ENCODE peak calls at places on chromosome 13, in nine cellular contexts. One of them, this sample, is unnamed.

GRCh38 chr13:110132178-110132975 is 174.6 kb downstream of the COL4A1 start:
- DNase-seq in activated B cell treated with CpG ODN at 0.5 μM for 24 hours: no peak
- DNase-seq in adrenal gland: no peak
- DNase-seq in WTC11: no peak
- DNase-seq in HCT116: no peak
- DNase-seq in pancreas: no peak
- DNase-seq in neural crest cell: no peak
- DNase-seq in left ventricle myocardium inferior: no peak
- DNase-seq in cardiac muscle cell: peak
- DNase-seq in this sample: no peak

GRCh38 chr13:52002361-52002760 is 8.9 kb downstream of the ATP7B start:
- DNase-seq in activated B cell treated with CpG ODN at 0.5 μM for 24 hours: no peak
- DNase-seq in adrenal gland: no peak
- DNase-seq in WTC11: no peak
- DNase-seq in HCT116: no peak
- DNase-seq in pancreas: no peak
- DNase-seq in neural crest cell: no peak
- DNase-seq in left ventricle myocardium inferior: no peak
- DNase-seq in cardiac muscle cell: no peak
- DNase-seq in this sample: no peak

GRCh38 chr13:114149774-114150740 is 17.6 kb upstream of the RASA3 start:
- DNase-seq in activated B cell treated with CpG ODN at 0.5 μM for 24 hours: no peak
- DNase-seq in adrenal gland: no peak
- DNase-seq in WTC11: no peak
- DNase-seq in HCT116: no peak
- DNase-seq in pancreas: no peak
- DNase-seq in neural crest cell: no peak
- DNase-seq in left ventricle myocardium inferior: no peak
- DNase-seq in cardiac muscle cell: no peak
- DNase-seq in this sample: no peak

GRCh38 chr13:101127741-101128353 is 288.5 kb downstream of the NALCN start:
- DNase-seq in activated B cell treated with CpG ODN at 0.5 μM for 24 hours: no peak
- DNase-seq in adrenal gland: no peak
- DNase-seq in WTC11: no peak
- DNase-seq in HCT116: peak
- DNase-seq in pancreas: no peak
- DNase-seq in neural crest cell: no peak
- DNase-seq in left ventricle myocardium inferior: no peak
- DNase-seq in cardiac muscle cell: peak
- DNase-seq in this sample: no peak

GRCh38 chr13:109687559-109688448 is 98.6 kb downstream of the IRS2 start:
- DNase-seq in activated B cell treated with CpG ODN at 0.5 μM for 24 hours: no peak
- DNase-seq in adrenal gland: no peak
- DNase-seq in WTC11: no peak
- DNase-seq in HCT116: no peak
- DNase-seq in pancreas: no peak
- DNase-seq in neural crest cell: no peak
- DNase-seq in left ventricle myocardium inferior: no peak
- DNase-seq in cardiac muscle cell: no peak
- DNase-seq in this sample: no peak

GRCh38 chr13:110310541-110311491 is 3.7 kb downstream of the COL4A2 start:
- DNase-seq in activated B cell treated with CpG ODN at 0.5 μM for 24 hours: no peak
- DNase-seq in adrenal gland: no peak
- DNase-seq in WTC11: no peak
- DNase-seq in HCT116: no peak
- DNase-seq in pancreas: no peak
- DNase-seq in neural crest cell: no peak
- DNase-seq in left ventricle myocardium inferior: no peak
- DNase-seq in cardiac muscle cell: no peak
- DNase-seq in this sample: no peak

GRCh38 chr13:22993148-22993547 is 187.6 kb upstream of the SGCG start:
- DNase-seq in activated B cell treated with CpG ODN at 0.5 μM for 24 hours: no peak
- DNase-seq in adrenal gland: no peak
- DNase-seq in WTC11: no peak
- DNase-seq in HCT116: no peak
- DNase-seq in pancreas: no peak
- DNase-seq in neural crest cell: no peak
- DNase-seq in left ventricle myocardium inferior: no peak
- DNase-seq in cardiac muscle cell: no peak
- DNase-seq in this sample: no peak

GRCh38 chr13:84831666-84832657 is 949.7 kb upstream of the SLITRK1 start:
- DNase-seq in activated B cell treated with CpG ODN at 0.5 μM for 24 hours: no peak
- DNase-seq in adrenal gland: no peak
- DNase-seq in WTC11: peak
- DNase-seq in HCT116: no peak
- DNase-seq in pancreas: no peak
- DNase-seq in neural crest cell: no peak
- DNase-seq in left ventricle myocardium inferior: no peak
- DNase-seq in cardiac muscle cell: no peak
- DNase-seq in this sample: no peak

GRCh38 chr13:103282571-103283450 is 216.6 kb upstream of the SLC10A2 start:
- DNase-seq in activated B cell treated with CpG ODN at 0.5 μM for 24 hours: no peak
- DNase-seq in adrenal gland: no peak
- DNase-seq in WTC11: no peak
- DNase-seq in HCT116: no peak
- DNase-seq in pancreas: no peak
- DNase-seq in neural crest cell: no peak
- DNase-seq in left ventricle myocardium inferior: no peak
- DNase-seq in cardiac muscle cell: peak
- DNase-seq in this sample: no peak

GRCh38 chr13:37446503-37446902 is 152.1 kb downstream of the POSTN start:
- DNase-seq in activated B cell treated with CpG ODN at 0.5 μM for 24 hours: no peak
- DNase-seq in adrenal gland: no peak
- DNase-seq in WTC11: no peak
- DNase-seq in HCT116: no peak
- DNase-seq in pancreas: no peak
- DNase-seq in neural crest cell: no peak
- DNase-seq in left ventricle myocardium inferior: no peak
- DNase-seq in cardiac muscle cell: peak
- DNase-seq in this sample: no peak

GRCh38 chr13:66716502-66716901 is 513.6 kb downstream of the PCDH9 start:
- DNase-seq in activated B cell treated with CpG ODN at 0.5 μM for 24 hours: no peak
- DNase-seq in adrenal gland: no peak
- DNase-seq in WTC11: no peak
- DNase-seq in HCT116: no peak
- DNase-seq in pancreas: no peak
- DNase-seq in neural crest cell: no peak
- DNase-seq in left ventricle myocardium inferior: no peak
- DNase-seq in cardiac muscle cell: no peak
- DNase-seq in this sample: no peak

DNA sequence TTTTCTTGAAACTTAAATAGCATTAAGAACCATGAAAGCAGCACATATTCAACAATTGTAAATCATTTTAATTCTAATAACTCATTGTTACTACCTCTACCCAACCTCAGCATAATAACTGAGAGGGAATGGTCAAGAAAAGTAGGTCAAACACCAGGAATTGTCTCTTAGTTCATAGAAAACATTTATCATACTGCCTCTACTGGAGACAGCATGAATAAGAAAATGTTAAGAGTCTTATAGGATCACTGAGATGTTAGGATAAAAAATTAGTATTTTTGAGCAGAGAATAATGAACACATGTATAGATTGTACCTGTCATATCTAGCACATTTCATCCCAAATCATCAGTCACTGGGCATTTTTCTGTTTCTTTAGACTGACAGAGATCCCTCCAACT is 515.3 kb downstream of the PCDH9 start:
- DNase-seq in activated B cell treated with CpG ODN at 0.5 μM for 24 hours: no peak
- DNase-seq in adrenal gland: no peak
- DNase-seq in WTC11: no peak
- DNase-seq in HCT116: no peak
- DNase-seq in pancreas: no peak
- DNase-seq in neural crest cell: no peak
- DNase-seq in left ventricle myocardium inferior: no peak
- DNase-seq in cardiac muscle cell: no peak
- DNase-seq in this sample: no peak
- TF ChIP-seq CTCF in activated B cell treated with CpG ODN at 0.5 μM for 24 hours: no peak
- TF ChIP-seq CTCF in adrenal gland: peak
- TF ChIP-seq CTCF in WTC11: no peak
- TF ChIP-seq CTCF in HCT116: peak
- TF ChIP-seq CTCF in pancreas: no peak
- TF ChIP-seq CTCF in neural crest cell: peak
- TF ChIP-seq CTCF in left ventricle myocardium inferior: no peak
- TF ChIP-seq CTCF in cardiac muscle cell: peak
- TF ChIP-seq CTCF in this sample: no peak

DNA sequence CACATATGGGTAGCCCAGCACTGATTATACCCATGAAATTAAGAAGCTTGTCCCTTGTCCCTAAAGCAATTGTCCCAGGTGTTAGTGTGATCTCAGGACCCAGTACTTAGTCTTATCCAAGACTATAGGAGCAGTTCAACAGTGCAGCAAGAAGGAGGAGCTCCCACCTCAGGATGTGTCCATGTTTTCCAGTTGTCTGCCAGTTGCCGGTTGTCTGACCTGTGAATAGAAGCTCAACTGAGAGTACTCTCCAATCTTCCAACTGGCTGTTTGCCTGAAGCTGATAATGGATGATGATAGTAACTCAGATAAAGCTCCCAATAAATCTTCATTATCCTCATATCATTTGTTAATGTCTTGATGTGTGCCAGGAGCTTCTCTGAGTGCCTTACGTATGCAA is 107.2 kb upstream of the HTR2A start:
- DNase-seq in activated B cell treated with CpG ODN at 0.5 μM for 24 hours: no peak
- DNase-seq in adrenal gland: peak
- DNase-seq in WTC11: no peak
- DNase-seq in HCT116: no peak
- DNase-seq in pancreas: no peak
- DNase-seq in neural crest cell: no peak
- DNase-seq in left ventricle myocardium inferior: no peak
- DNase-seq in cardiac muscle cell: peak
- DNase-seq in this sample: no peak
- TF ChIP-seq CTCF in activated B cell treated with CpG ODN at 0.5 μM for 24 hours: no peak
- TF ChIP-seq CTCF in adrenal gland: no peak
- TF ChIP-seq CTCF in WTC11: no peak
- TF ChIP-seq CTCF in HCT116: no peak
- TF ChIP-seq CTCF in pancreas: no peak
- TF ChIP-seq CTCF in neural crest cell: no peak
- TF ChIP-seq CTCF in left ventricle myocardium inferior: no peak
- TF ChIP-seq CTCF in cardiac muscle cell: peak
- TF ChIP-seq CTCF in this sample: no peak

GRCh38 chr13:33280550-33280905 is 5.0 kb downstream of the STARD13 start:
- DNase-seq in activated B cell treated with CpG ODN at 0.5 μM for 24 hours: no peak
- DNase-seq in adrenal gland: no peak
- DNase-seq in WTC11: no peak
- DNase-seq in HCT116: no peak
- DNase-seq in pancreas: no peak
- DNase-seq in neural crest cell: no peak
- DNase-seq in left ventricle myocardium inferior: no peak
- DNase-seq in cardiac muscle cell: no peak
- DNase-seq in this sample: no peak

GRCh38 chr13:33278923-33279322 is 6.6 kb downstream of the STARD13 start:
- DNase-seq in activated B cell treated with CpG ODN at 0.5 μM for 24 hours: no peak
- DNase-seq in adrenal gland: no peak
- DNase-seq in WTC11: no peak
- DNase-seq in HCT116: no peak
- DNase-seq in pancreas: no peak
- DNase-seq in neural crest cell: no peak
- DNase-seq in left ventricle myocardium inferior: no peak
- DNase-seq in cardiac muscle cell: no peak
- DNase-seq in this sample: no peak

GRCh38 chr13:33279414-33279813 is 6.1 kb downstream of the STARD13 start:
- DNase-seq in activated B cell treated with CpG ODN at 0.5 μM for 24 hours: no peak
- DNase-seq in adrenal gland: no peak
- DNase-seq in WTC11: no peak
- DNase-seq in HCT116: no peak
- DNase-seq in pancreas: no peak
- DNase-seq in neural crest cell: no peak
- DNase-seq in left ventricle myocardium inferior: no peak
- DNase-seq in cardiac muscle cell: no peak
- DNase-seq in this sample: peak

GRCh38 chr13:33280923-33281322 is 4.6 kb downstream of the STARD13 start:
- DNase-seq in activated B cell treated with CpG ODN at 0.5 μM for 24 hours: no peak
- DNase-seq in adrenal gland: no peak
- DNase-seq in WTC11: no peak
- DNase-seq in HCT116: no peak
- DNase-seq in pancreas: no peak
- DNase-seq in neural crest cell: no peak
- DNase-seq in left ventricle myocardium inferior: no peak
- DNase-seq in cardiac muscle cell: no peak
- DNase-seq in this sample: no peak

DNA sequence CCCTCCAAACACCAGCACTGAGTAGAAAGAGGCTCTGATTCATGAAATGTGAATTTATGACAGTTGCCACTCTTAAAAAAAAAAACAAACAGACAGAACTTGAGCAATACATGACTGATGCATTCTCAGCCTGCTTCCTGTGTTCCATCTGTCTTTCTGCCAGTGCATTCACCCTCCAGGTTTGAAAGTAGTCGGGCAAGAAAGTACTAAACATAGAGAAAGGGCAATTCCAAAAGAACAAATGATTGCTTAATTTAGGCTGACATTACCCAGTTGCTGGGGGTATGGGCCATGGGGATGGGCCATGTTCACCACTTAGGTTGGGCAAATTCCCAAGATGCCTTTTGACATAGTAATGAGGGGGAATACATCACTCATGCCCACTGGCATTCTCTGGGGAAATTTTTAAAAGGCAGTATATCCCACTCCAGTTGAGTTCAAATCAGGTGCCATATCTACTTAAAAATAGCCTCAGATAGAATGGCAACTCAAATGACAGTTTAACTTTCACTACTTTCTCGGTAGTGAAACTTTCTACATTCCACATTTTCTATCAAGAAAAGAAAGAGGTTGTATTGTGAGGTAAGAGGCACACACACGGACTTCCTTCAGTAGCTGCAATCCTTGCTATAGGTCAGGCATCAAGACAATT is 5.5 kb downstream of the STARD13 start:
- DNase-seq in activated B cell treated with CpG ODN at 0.5 μM for 24 hours: no peak
- DNase-seq in adrenal gland: no peak
- DNase-seq in WTC11: no peak
- DNase-seq in HCT116: no peak
- DNase-seq in pancreas: no peak
- DNase-seq in neural crest cell: no peak
- DNase-seq in left ventricle myocardium inferior: no peak
- DNase-seq in cardiac muscle cell: no peak
- DNase-seq in this sample: peak
- TF ChIP-seq CTCF in activated B cell treated with CpG ODN at 0.5 μM for 24 hours: no peak
- TF ChIP-seq CTCF in adrenal gland: no peak
- TF ChIP-seq CTCF in WTC11: no peak
- TF ChIP-seq CTCF in HCT116: no peak
- TF ChIP-seq CTCF in pancreas: no peak
- TF ChIP-seq CTCF in neural crest cell: no peak
- TF ChIP-seq CTCF in left ventricle myocardium inferior: no peak
- TF ChIP-seq CTCF in cardiac muscle cell: no peak
- TF ChIP-seq CTCF in this sample: no peak

GRCh38 chr13:28684257-28684656 is 25.3 kb downstream of the POMP start:
- DNase-seq in activated B cell treated with CpG ODN at 0.5 μM for 24 hours: no peak
- DNase-seq in adrenal gland: no peak
- DNase-seq in WTC11: peak
- DNase-seq in HCT116: no peak
- DNase-seq in pancreas: no peak
- DNase-seq in neural crest cell: no peak
- DNase-seq in left ventricle myocardium inferior: no peak
- DNase-seq in cardiac muscle cell: peak
- DNase-seq in this sample: no peak

GRCh38 chr13:28679628-28680027 is 20.7 kb downstream of the POMP start:
- DNase-seq in activated B cell treated with CpG ODN at 0.5 μM for 24 hours: no peak
- DNase-seq in adrenal gland: no peak
- DNase-seq in WTC11: no peak
- DNase-seq in HCT116: no peak
- DNase-seq in pancreas: no peak
- DNase-seq in neural crest cell: no peak
- DNase-seq in left ventricle myocardium inferior: no peak
- DNase-seq in cardiac muscle cell: no peak
- DNase-seq in this sample: no peak

GRCh38 chr13:28680541-28680940 is 21.6 kb downstream of the POMP start:
- DNase-seq in activated B cell treated with CpG ODN at 0.5 μM for 24 hours: no peak
- DNase-seq in adrenal gland: no peak
- DNase-seq in WTC11: no peak
- DNase-seq in HCT116: no peak
- DNase-seq in pancreas: no peak
- DNase-seq in neural crest cell: no peak
- DNase-seq in left ventricle myocardium inferior: no peak
- DNase-seq in cardiac muscle cell: no peak
- DNase-seq in this sample: no peak

GRCh38 chr13:28678809-28679208 is 19.9 kb downstream of the POMP start:
- DNase-seq in activated B cell treated with CpG ODN at 0.5 μM for 24 hours: no peak
- DNase-seq in adrenal gland: no peak
- DNase-seq in WTC11: no peak
- DNase-seq in HCT116: no peak
- DNase-seq in pancreas: no peak
- DNase-seq in neural crest cell: no peak
- DNase-seq in left ventricle myocardium inferior: no peak
- DNase-seq in cardiac muscle cell: no peak
- DNase-seq in this sample: no peak
- TF ChIP-seq CTCF in activated B cell treated with CpG ODN at 0.5 μM for 24 hours: no peak
- TF ChIP-seq CTCF in adrenal gland: no peak
- TF ChIP-seq CTCF in WTC11: no peak
- TF ChIP-seq CTCF in HCT116: no peak
- TF ChIP-seq CTCF in pancreas: no peak
- TF ChIP-seq CTCF in neural crest cell: no peak
- TF ChIP-seq CTCF in left ventricle myocardium inferior: no peak
- TF ChIP-seq CTCF in cardiac muscle cell: no peak
- TF ChIP-seq CTCF in this sample: no peak